ENCODE peak calls at places on chromosomes 12 and 14, in ten cellular contexts. F, V, N, X, M, Q, Y, T, U and H are unnamed samples. For H3K4me1, the result is how much of the 10 kb centered on the place peaks cover.

GRCh38 chr12:116196752-116197718 is 80.5 kb downstream of the MED13L start:
- DNase-seq in F (no peak), V (peak), N (no peak), X (no peak), M (no peak), Q (no peak), Y (no peak), T (no peak), U (no peak), H (no peak)

GRCh38 chr12:95820096-95820703 is 29.6 kb upstream of the NTN4 start:
- DNase-seq in F (peak), V (peak), N (no peak), X (peak), M (peak), Q (peak), Y (no peak), T (peak), U (peak), H (no peak)

GRCh38 chr12:51246254-51246853 is 7.7 kb downstream of the DAZAP2 start:
- DNase-seq in F (no peak), V (no peak), N (peak), X (peak), M (no peak), Q (no peak), Y (no peak), T (peak), U (peak), H (no peak)

GRCh38 chr12:45191239-45191638 is 24.7 kb upstream of the ANO6 start:
- DNase-seq in F (peak), V (no peak), N (no peak), X (peak), M (no peak), Q (peak), Y (no peak), T (peak), U (peak), H (peak)

GRCh38 chr14:37278673-37279538 is 81.2 kb downstream of the MIPOL1 start:
- DNase-seq in F (no peak), V (no peak), N (no peak), X (no peak), M (no peak), Q (no peak), Y (no peak), T (no peak), U (no peak), H (no peak)

GRCh38 chr12:117718141-117718540 is 250.6 kb downstream of the KSR2 start:
- DNase-seq in F (no peak), V (no peak), N (no peak), X (no peak), M (no peak), Q (no peak), Y (no peak), T (no peak), U (no peak), H (no peak)

GRCh38 chr12:75556306-75556899 is 45.0 kb upstream of the KRR1 start:
- DNase-seq in F (peak), V (no peak), N (no peak), X (no peak), M (no peak), Q (no peak), Y (no peak), T (no peak), U (no peak), H (no peak)

GRCh38 chr14:91115986-91116385 is 2.1 kb downstream of the DGLUCY start:
- DNase-seq in F (peak), V (no peak), N (no peak), X (peak), M (peak), Q (no peak), Y (no peak), T (peak), U (no peak), H (no peak)

GRCh38 chr14:93708311-93708734 is 80.0 kb downstream of the PRIMA1 start:
- DNase-seq in F (no peak), V (no peak), N (peak), X (no peak), M (no peak), Q (no peak), Y (no peak), T (no peak), U (no peak), H (no peak)

GRCh38 chr14:38127356-38127755 is 80.3 kb upstream of the SSTR1 start:
- DNase-seq in F (no peak), V (no peak), N (no peak), X (no peak), M (no peak), Q (no peak), Y (no peak), T (no peak), U (no peak), H (no peak)

GRCh38 chr14:104422301-104423223 is 157.0 kb upstream of the C14orf180 start:
- DNase-seq in F (no peak), V (no peak), N (no peak), X (no peak), M (no peak), Q (no peak), Y (no peak), T (no peak), U (no peak), H (no peak)

GRCh38 chr14:61322011-61322798 is 826 bp downstream of the PRKCH start:
- DNase-seq in F (peak), V (peak), N (peak), X (no peak), M (peak), Q (peak), Y (peak), T (no peak), U (no peak), H (no peak)

GRCh38 chr12:1882405-1882804 is 36.0 kb downstream of the CACNA2D4 start:
- DNase-seq in F (no peak), V (no peak), N (no peak), X (no peak), M (no peak), Q (no peak), Y (no peak), T (no peak), U (no peak), H (no peak)

DNA sequence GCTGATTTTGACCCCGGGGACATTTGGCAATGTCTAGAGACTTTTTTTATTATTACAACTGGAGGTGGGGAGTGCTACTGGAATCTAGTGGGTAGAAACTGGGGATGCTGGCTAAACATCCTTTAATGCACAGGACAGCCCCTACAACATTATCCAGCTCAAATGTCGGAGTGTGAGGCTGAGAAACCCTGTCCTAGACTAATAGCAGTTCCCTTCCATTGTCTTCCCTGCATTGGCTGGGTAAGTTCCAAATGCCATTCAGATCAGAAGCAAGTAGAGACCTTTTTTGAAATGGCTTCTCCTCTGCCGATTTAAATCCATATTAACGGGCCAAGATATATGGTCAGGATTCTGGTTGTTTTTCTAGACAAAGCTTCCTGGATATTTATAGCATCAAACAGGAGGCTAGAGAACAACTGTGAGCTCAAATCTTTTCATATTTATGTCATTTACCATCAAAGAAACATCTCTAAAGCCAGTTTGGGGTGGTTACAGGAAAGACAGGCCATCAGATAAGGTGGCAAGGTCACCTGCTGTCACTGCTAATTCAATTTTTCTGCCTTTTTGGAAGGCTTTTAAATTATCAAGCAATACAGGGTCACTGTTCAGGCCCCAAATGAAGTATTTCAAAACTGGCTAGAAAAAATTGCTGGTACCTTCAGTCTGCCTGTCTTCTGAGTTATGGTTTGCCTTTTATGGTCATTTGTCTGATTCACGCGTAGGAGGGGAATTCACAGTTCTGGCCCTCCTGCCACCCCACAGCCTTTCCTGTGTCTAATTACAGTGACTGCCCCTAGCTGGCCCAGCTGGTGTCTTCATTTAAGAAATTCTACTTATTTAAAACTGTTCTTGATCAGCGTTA is 20.1 kb upstream of the AKAP5 start:
- DNase-seq in F (no peak), V (peak), N (no peak), X (peak), M (peak), Q (peak), Y (no peak), T (peak), U (peak), H (no peak)
- TF ChIP-seq CTCF in F (no peak), V (no peak), N (no peak), X (no peak), M (no peak), Q (no peak), Y (no peak), T (no peak), U (no peak), H (no peak)

GRCh38 chr12:104929368-104929767 is 28.7 kb downstream of the SLC41A2 start:
- DNase-seq in F (no peak), V (no peak), N (no peak), X (no peak), M (no peak), Q (no peak), Y (no peak), T (no peak), U (no peak), H (no peak)
- H3K4me1 ChIP-seq in F (under half), V (under half), N (under half), X (under half), M (under half), Q (under half), Y (under half), T (under half), U (under half), H (under half)

GRCh38 chr12:7019043-7019569 is 830 bp upstream of the LPCAT3 start:
- DNase-seq in F (no peak), V (no peak), N (no peak), X (no peak), M (no peak), Q (no peak), Y (no peak), T (no peak), U (no peak), H (no peak)
- TF ChIP-seq CTCF in F (no peak), V (no peak), N (no peak), X (no peak), M (no peak), Q (no peak), Y (no peak), T (no peak), U (no peak), H (no peak)

GRCh38 chr12:109115404-109115757 is 1.0 kb upstream of the ACACB start:
- DNase-seq in F (no peak), V (peak), N (no peak), X (no peak), M (no peak), Q (no peak), Y (peak), T (no peak), U (no peak), H (no peak)
- H3K4me1 ChIP-seq in F (under half), V (under half), N (under half), X (under half), M (under half), Q (under half), Y (half or more), T (under half), U (under half), H (under half)

GRCh38 chr12:22116376-22116775 is 70.4 kb downstream of the CMAS start:
- DNase-seq in F (no peak), V (no peak), N (no peak), X (no peak), M (no peak), Q (no peak), Y (no peak), T (no peak), U (no peak), H (no peak)

GRCh38 chr12:22117551-22117950 is 71.5 kb downstream of the CMAS start:
- DNase-seq in F (no peak), V (no peak), N (no peak), X (no peak), M (no peak), Q (no peak), Y (no peak), T (no peak), U (no peak), H (no peak)

GRCh38 chr12:22121224-22121623 is 75.2 kb downstream of the CMAS start:
- DNase-seq in F (peak), V (no peak), N (no peak), X (no peak), M (no peak), Q (no peak), Y (no peak), T (no peak), U (no peak), H (no peak)

GRCh38 chr12:22115711-22116110 is 69.7 kb downstream of the CMAS start:
- DNase-seq in F (no peak), V (no peak), N (no peak), X (no peak), M (no peak), Q (no peak), Y (no peak), T (no peak), U (no peak), H (no peak)

GRCh38 chr12:22118206-22118605 is 72.2 kb downstream of the CMAS start:
- DNase-seq in F (no peak), V (no peak), N (no peak), X (no peak), M (no peak), Q (no peak), Y (no peak), T (no peak), U (no peak), H (no peak)
- TF ChIP-seq CTCF in F (no peak), V (no peak), N (no peak), X (no peak), M (no peak), Q (no peak), Y (no peak), T (no peak), U (no peak), H (no peak)

GRCh38 chr12:110039085-110039807 is 9.1 kb downstream of the C12orf76 start:
- DNase-seq in F (peak), V (peak), N (peak), X (peak), M (no peak), Q (peak), Y (no peak), T (peak), U (peak), H (peak)
- H3K4me1 ChIP-seq in F (under half), V (under half), N (under half), X (under half), M (under half), Q (under half), Y (under half), T (under half), U (under half), H (under half)

GRCh38 chr14:76106188-76106587 is 45.5 kb upstream of the GPATCH2L start:
- DNase-seq in F (no peak), V (no peak), N (no peak), X (no peak), M (no peak), Q (no peak), Y (no peak), T (no peak), U (no peak), H (no peak)
- TF ChIP-seq CTCF in F (no peak), V (no peak), N (no peak), X (no peak), M (no peak), Q (no peak), Y (no peak), T (no peak), U (no peak), H (no peak)

GRCh38 chr12:57233357-57234232 is 4.1 kb downstream of the SHMT2 start:
- DNase-seq in F (no peak), V (no peak), N (no peak), X (no peak), M (no peak), Q (no peak), Y (peak), T (peak), U (no peak), H (no peak)

GRCh38 chr12:57234233-57234570 is 4.7 kb downstream of the SHMT2 start:
- DNase-seq in F (no peak), V (no peak), N (no peak), X (no peak), M (no peak), Q (no peak), Y (peak), T (no peak), U (no peak), H (no peak)

GRCh38 chr12:57235012-57235727 is 5.7 kb downstream of the SHMT2 start:
- DNase-seq in F (no peak), V (peak), N (no peak), X (peak), M (peak), Q (no peak), Y (peak), T (peak), U (no peak), H (no peak)

GRCh38 chr12:57235728-57236131 is 6.2 kb downstream of the SHMT2 start:
- DNase-seq in F (no peak), V (no peak), N (no peak), X (no peak), M (no peak), Q (no peak), Y (peak), T (no peak), U (no peak), H (no peak)

GRCh38 chr12:57234571-57235011 is 5.1 kb downstream of the SHMT2 start:
- DNase-seq in F (no peak), V (no peak), N (no peak), X (no peak), M (no peak), Q (no peak), Y (peak), T (no peak), U (no peak), H (no peak)
- H3K4me1 ChIP-seq in F (under half), V (under half), N (under half), X (under half), M (under half), Q (under half), Y (half or more), T (under half), U (under half), H (under half)

GRCh38 chr12:107131832-107132616 is 38.7 kb upstream of the CRY1 start:
- DNase-seq in F (peak), V (peak), N (no peak), X (peak), M (no peak), Q (peak), Y (no peak), T (peak), U (peak), H (peak)

GRCh38 chr12:107130830-107131760 is 37.7 kb upstream of the CRY1 start:
- DNase-seq in F (no peak), V (peak), N (no peak), X (peak), M (no peak), Q (no peak), Y (no peak), T (no peak), U (no peak), H (no peak)

GRCh38 chr12:107135177-107135576 is 41.8 kb upstream of the CRY1 start:
- DNase-seq in F (no peak), V (no peak), N (no peak), X (no peak), M (no peak), Q (no peak), Y (no peak), T (no peak), U (no peak), H (no peak)

GRCh38 chr12:107134558-107134957 is 41.2 kb upstream of the CRY1 start:
- DNase-seq in F (peak), V (peak), N (no peak), X (no peak), M (no peak), Q (no peak), Y (no peak), T (no peak), U (no peak), H (no peak)

DNA sequence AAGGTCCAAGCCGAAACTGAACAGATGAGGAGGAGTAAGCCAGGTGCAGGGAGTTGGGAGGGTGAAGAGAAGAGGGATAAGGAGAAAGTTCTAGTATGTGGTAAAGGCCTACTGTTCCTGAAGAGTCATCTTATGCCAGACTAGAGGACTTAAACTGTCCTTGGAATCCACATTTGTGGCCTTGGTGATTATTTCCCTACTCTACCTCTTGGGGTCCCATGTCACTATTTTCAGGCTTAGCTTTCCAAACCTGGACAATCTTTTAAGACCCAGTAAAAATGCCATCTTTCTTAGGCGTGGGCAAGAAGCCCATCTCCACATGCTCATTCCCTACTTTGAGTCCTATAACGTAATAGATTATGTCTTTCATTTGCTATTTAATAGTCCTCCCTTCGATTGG is 40.1 kb upstream of the CRY1 start:
- DNase-seq in F (peak), V (no peak), N (no peak), X (no peak), M (no peak), Q (no peak), Y (no peak), T (no peak), U (no peak), H (no peak)
- TF ChIP-seq CTCF in F (peak), V (peak), N (no peak), X (no peak), M (no peak), Q (no peak), Y (no peak), T (no peak), U (no peak), H (peak)

GRCh38 chr12:64680235-64680634 is 69.9 kb downstream of the RASSF3 start:
- DNase-seq in F (peak), V (no peak), N (peak), X (no peak), M (no peak), Q (peak), Y (no peak), T (no peak), U (no peak), H (peak)

GRCh38 chr12:64681200-64682052 is 71.1 kb downstream of the RASSF3 start:
- DNase-seq in F (no peak), V (no peak), N (no peak), X (peak), M (no peak), Q (no peak), Y (no peak), T (no peak), U (no peak), H (no peak)

GRCh38 chr12:64678835-64679234 is 68.5 kb downstream of the RASSF3 start:
- DNase-seq in F (no peak), V (no peak), N (no peak), X (no peak), M (no peak), Q (no peak), Y (no peak), T (no peak), U (no peak), H (no peak)

GRCh38 chr12:64678248-64678647 is 68.0 kb downstream of the RASSF3 start:
- DNase-seq in F (peak), V (no peak), N (no peak), X (no peak), M (no peak), Q (peak), Y (no peak), T (no peak), U (no peak), H (no peak)

DNA sequence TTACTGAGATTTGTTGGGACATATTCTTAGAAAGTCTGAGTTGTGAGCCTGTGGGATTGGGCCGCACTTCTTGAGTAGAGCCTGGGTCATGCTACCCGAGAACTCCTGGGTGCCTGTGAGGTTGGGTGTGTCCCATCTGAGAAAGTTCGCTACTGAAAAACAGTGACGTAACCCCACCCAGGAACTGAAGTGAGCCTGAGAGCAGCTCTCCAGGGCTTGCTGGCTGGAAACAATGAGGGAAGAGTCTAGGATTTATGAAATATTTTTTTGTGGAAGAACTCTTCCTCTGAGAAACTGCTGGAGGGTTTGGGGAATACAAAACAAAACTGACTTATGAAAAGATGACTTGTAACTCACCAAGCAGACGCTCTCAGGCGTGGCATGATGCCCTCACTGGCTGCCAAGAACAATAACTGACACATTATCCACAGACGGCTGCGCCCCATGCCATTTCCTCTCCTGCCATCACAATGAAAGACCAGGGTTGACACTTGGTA is 69.2 kb downstream of the RASSF3 start:
- DNase-seq in F (peak), V (no peak), N (peak), X (peak), M (peak), Q (peak), Y (peak), T (peak), U (peak), H (peak)
- H3K4me1 ChIP-seq in F (under half), V (under half), N (under half), X (half or more), M (under half), Q (under half), Y (half or more), T (under half), U (under half), H (under half)